ENCODE peak calls at places on chromosomes 3 and 15, in four cellular contexts. Z is K562, L is GM12878, X is HepG2. P is an unnamed sample.

GRCh38 chr15:74906193-74906449 is 530 bp downstream of the FAM219B start:
- DNase-seq in Z (no peak), L (no peak), X (no peak), P (no peak)

GRCh38 chr3:122973893-122974615 is 53.5 kb downstream of the SEMA5B start:
- DNase-seq in Z (no peak), L (no peak), X (no peak), P (no peak)

GRCh38 chr15:37698679-37699078 is 235.8 kb upstream of the TMCO5A start:
- DNase-seq in Z (no peak), L (no peak), X (no peak), P (no peak)

GRCh38 chr3:120093923-120094775 is at the start of gene GSK3B:
- DNase-seq in Z (peak; percentile 76), L (no peak), X (peak; percentile 48), P (peak; percentile 34)

GRCh38 chr15:89740137-89740536 is 10.9 kb downstream of the MESP1 start:
- DNase-seq in Z (peak; percentile 77), L (peak; percentile 43), X (peak; percentile 72), P (peak; percentile 87)

GRCh38 chr3:152538518-152538917 is 269.8 kb downstream of the MBNL1 start:
- DNase-seq in Z (no peak), L (no peak), X (no peak), P (no peak)

GRCh38 chr3:61847784-61848462 is 286.6 kb downstream of the PTPRG start:
- DNase-seq in Z (no peak), L (no peak), X (peak; percentile 17), P (no peak)

GRCh38 chr3:185402561-185402960 is 39.6 kb downstream of the MAP3K13 start:
- DNase-seq in Z (no peak), L (no peak), X (no peak), P (peak; percentile 15)

GRCh38 chr3:24299236-24299635 is 195.4 kb downstream of the THRB start:
- DNase-seq in Z (no peak), L (no peak), X (no peak), P (no peak)

GRCh38 chr3:147977001-147977400 is 567.8 kb downstream of the ZIC1 start:
- DNase-seq in Z (no peak), L (no peak), X (no peak), P (no peak)

GRCh38 chr15:89367485-89368451 is 33.1 kb upstream of the POLG start:
- DNase-seq in Z (peak; percentile 93), L (no peak), X (no peak), P (no peak)

GRCh38 chr3:127387119-127387518 is 99.3 kb upstream of the PRR20G start:
- DNase-seq in Z (no peak), L (no peak), X (no peak), P (no peak)

GRCh38 chr3:7029562-7029961 is 168.6 kb downstream of the GRM7 start:
- DNase-seq in Z (no peak), L (no peak), X (no peak), P (no peak)
- TF ChIP-seq FOXK2 in Z (no peak), L (no peak), X (no peak), P (no peak)

GRCh38 chr3:159764211-159765024 is 224.2 kb upstream of the IL12A start:
- DNase-seq in Z (no peak), L (no peak), X (no peak), P (peak; percentile 64)

GRCh38 chr3:159765025-159765859 is 223.4 kb upstream of the IL12A start:
- DNase-seq in Z (no peak), L (no peak), X (no peak), P (peak; percentile 69)

GRCh38 chr3:159765860-159766294 is 222.8 kb upstream of the IL12A start:
- DNase-seq in Z (no peak), L (no peak), X (no peak), P (peak; percentile 58)

GRCh38 chr3:159763466-159764210 is 225.0 kb upstream of the IL12A start:
- DNase-seq in Z (peak; percentile 61), L (no peak), X (no peak), P (peak; percentile 79)

DNA sequence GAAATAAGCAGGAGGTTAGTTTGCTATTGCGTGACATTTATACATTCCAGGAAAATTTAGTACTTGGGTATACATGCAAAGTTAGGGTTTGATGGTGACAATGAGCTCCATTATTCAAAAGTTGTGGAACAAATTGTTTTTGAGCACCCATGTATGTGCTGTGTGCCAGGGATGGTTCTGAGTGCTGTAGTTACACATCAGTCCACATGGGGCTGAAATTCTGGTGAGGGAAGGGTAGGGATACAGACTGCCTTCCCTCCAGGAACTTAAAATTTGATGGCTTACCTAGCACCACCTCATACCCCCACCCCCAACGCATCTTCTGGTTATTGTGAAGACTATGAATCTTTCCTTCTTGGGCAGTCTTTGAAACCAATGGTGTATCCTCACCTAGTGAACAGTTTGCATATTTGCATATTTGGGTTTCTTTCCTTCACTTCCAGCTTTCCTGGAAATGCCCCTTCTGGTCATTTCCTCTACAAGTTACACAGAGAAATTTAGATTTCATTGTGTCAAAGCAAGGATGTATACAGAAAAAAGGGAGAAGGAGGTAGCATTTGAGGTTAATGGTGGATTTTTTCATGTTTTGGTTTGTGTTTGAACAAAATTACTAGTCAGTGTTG is 222.0 kb upstream of the IL12A start:
- DNase-seq in Z (peak; percentile 41), L (no peak), X (no peak), P (peak; percentile 51)
- TF ChIP-seq FOXK2 in Z (no peak), L (no peak), X (no peak), P (no peak)

DNA sequence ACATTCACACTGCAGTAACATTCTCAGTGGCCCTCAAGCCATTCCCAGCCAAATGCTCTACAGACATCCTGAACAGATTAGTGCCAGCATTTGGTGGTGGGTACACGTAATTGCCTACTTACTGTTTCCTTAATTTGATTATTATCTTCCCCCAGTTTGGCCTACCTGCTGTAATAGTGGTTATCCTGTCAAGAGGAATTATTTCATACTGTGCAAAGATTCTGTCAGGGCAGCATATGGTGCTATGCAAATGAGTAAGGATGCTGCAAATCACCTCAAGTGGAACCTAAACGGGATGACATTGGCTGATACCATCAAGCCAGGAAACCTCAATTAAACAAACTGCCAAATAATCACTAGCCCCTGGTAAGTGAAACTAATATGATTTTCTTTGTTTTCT is 88.7 kb downstream of the SEMA6D start:
- DNase-seq in Z (no peak), L (no peak), X (no peak), P (no peak)
- TF ChIP-seq FOXK2 in Z (no peak), L (no peak), X (no peak), P (no peak)

GRCh38 chr15:34038404-34039179 is 412 bp downstream of the AVEN start:
- DNase-seq in Z (peak; percentile 71), L (no peak), X (peak; percentile 55), P (peak; percentile 66)
- TF ChIP-seq FOXK2 in Z (no peak), L (no peak), X (no peak), P (no peak)

GRCh38 chr3:12180218-12180617 is 21.5 kb upstream of the TIMP4 start:
- DNase-seq in Z (no peak), L (no peak), X (no peak), P (no peak)
- TF ChIP-seq FOXK2 in Z (no peak), L (no peak), X (no peak), P (no peak)

GRCh38 chr15:62752687-62753517 is 289.6 kb upstream of the TPM1 start:
- DNase-seq in Z (no peak), L (no peak), X (no peak), P (no peak)
- TF ChIP-seq FOXK2 in Z (no peak), L (no peak), X (no peak), P (no peak)

DNA sequence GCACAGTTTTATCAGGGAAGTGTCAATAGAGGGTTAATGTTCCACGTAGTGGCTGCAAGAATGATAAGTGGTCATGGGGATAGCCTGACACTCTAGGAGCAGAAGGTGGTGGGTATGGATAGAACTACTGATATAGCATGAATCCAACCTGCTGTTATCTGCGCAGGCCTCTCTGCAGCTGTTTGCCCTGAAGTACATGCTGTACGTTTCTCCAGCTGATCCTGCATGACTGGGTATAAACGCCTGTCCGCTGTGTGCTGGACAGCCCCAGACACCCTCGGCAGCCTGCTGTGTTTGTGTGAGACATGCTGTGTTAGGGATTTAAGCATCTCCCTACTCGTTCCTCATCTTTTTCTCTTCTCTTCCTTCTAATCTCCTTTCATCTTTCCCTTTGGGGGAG is 87.1 kb downstream of the LPP start:
- DNase-seq in Z (no peak), L (no peak), X (no peak), P (no peak)
- TF ChIP-seq FOXK2 in Z (no peak), L (no peak), X (no peak), P (no peak)

DNA sequence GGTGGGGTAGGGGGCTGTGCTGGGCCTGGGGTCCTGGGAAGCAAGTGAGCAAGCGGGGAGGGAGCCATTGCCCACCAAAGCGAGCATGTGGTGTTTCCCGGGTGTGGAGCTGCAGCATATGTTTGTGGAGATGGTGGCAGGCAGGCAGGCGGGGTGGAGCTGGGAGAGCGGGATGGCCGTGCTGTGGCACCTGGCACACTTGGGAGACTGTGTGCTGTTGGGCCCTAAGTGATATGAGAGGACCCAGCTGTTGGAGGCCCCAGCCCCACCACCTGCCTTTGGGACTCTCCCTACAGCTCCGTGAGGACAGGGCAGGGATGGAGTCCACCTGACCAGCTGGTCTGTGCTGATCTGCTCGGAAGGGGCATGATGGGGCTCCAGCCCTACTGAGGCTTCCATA is 13.4 kb downstream of the GLYCTK start:
- DNase-seq in Z (no peak), L (no peak), X (no peak), P (no peak)
- TF ChIP-seq FOXK2 in Z (no peak), L (no peak), X (no peak), P (no peak)

DNA sequence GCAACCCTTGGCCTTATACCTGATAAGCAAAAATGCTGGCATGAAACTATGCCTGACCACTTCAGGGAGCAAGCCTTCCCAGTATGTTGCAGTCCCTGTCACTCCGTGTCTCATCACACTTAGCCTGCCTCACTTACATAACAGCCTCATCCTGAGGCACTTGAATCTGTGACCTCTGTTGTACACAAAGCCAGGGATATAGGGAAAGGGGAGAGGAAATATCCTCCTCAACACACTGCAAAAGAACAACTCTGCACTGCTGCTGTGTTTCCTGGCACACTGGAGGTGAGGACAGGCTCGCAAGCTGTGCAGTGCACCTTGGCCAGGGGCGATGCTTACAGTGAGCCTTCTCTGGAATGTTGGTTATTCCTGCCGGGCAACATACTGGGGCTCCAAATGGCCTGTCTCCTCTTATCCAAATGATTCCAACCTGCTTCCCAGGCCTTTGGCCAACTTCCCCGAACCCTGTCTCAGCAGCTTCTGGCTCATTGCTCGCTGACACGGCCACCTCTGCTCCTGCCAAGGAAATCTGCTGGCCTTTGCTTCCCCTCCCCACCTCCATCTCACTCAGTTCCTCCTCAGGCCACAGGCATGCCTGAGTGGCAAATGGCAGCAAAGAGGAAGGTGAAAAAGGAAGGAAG is 109.2 kb downstream of the CD47 start:
- DNase-seq in Z (no peak), L (no peak), X (no peak), P (no peak)
- TF ChIP-seq FOXK2 in Z (no peak), L (no peak), X (no peak), P (no peak)

GRCh38 chr3:168973206-168973605 is 690.3 kb downstream of the MECOM start:
- DNase-seq in Z (no peak), L (no peak), X (no peak), P (no peak)
- TF ChIP-seq FOXK2 in Z (no peak), L (no peak), X (no peak), P (no peak)